ENCODE peak calls at places on chromosomes 1 and 21, in four cellular contexts. Z is brain microvascular endothelial cell; O is CD4-positive, alpha-beta T cell; V is stimulated activated CD4-positive, alpha-beta T cell treated with anti-CD3 and anti-CD28 coated beads, Interleukin-1b, Interleukin-23, amount 100 ng/mL, for 1 hour. H is an unnamed sample.
A peak's percentile ranks its signal among the peaks of the same experiment; 100 is the strongest.

GRCh38 chr1:7505871-7506676 is 265.0 kb upstream of the VAMP3 start:
- DNase-seq in V (no peak), O (no peak), Z (no peak), H (no peak)

GRCh38 chr1:7455796-7456568 is 315.1 kb upstream of the VAMP3 start:
- DNase-seq in V (no peak), Z (no peak), O (no peak), H (no peak)

GRCh38 chr1:202016022-202016624 is 5.7 kb downstream of the ELF3 start:
- DNase-seq in Z (no peak), V (no peak), O (no peak), H (no peak)

GRCh38 chr1:107277022-107277421 is 136.2 kb downstream of the NTNG1 start:
- DNase-seq in V (no peak), Z (peak; percentile 58), O (no peak), H (peak; percentile 67)

GRCh38 chr21:22223385-22223784 is 1225.2 kb downstream of the NCAM2 start:
- DNase-seq in V (no peak), Z (no peak), O (no peak), H (no peak)

GRCh38 chr1:20867062-20867461 is 80.0 kb upstream of the HP1BP3 start:
- DNase-seq in Z (no peak), V (no peak), O (no peak), H (no peak)

GRCh38 chr1:25692560-25692959 is 76.0 kb downstream of the MAN1C1 start:
- DNase-seq in O (no peak), V (no peak), Z (no peak), H (no peak)

GRCh38 chr1:67019600-67020136 is 34.3 kb downstream of the SLC35D1 start:
- DNase-seq in O (no peak), V (no peak), Z (peak; percentile 36), H (peak; percentile 24)

H was measured in GM03348.